ENCODE peak calls at places on chromosome 1, in four cellular contexts. I is effector memory CD8-positive, alpha-beta T cell; C is AG10803; R is activated CD8-positive, alpha-beta memory T cell treated with anti-CD3 and anti-CD28 coated beads for 24 hours. M is an unnamed sample.
A peak's percentile ranks its signal among the peaks of the same experiment; 100 is the strongest.

GRCh38 chr1:201252833-201253810 is 30.2 kb upstream of the PKP1 start:
- DNase-seq in I (no peak), R (no peak), C (no peak), M (no peak)

GRCh38 chr1:180057883-180058396 is 96.7 kb upstream of the QSOX1 start:
- DNase-seq in C (no peak), R (no peak), I (no peak), M (peak; percentile 12)

GRCh38 chr1:185096531-185096930 is 51.2 kb downstream of the RNF2 start:
- DNase-seq in I (no peak), R (no peak), C (no peak), M (peak; percentile 33)

GRCh38 chr1:166679369-166679768 is 159.9 kb upstream of the POGK start:
- DNase-seq in I (no peak), R (no peak), C (no peak), M (no peak)

GRCh38 chr1:151920147-151920546 is 10.8 kb upstream of the THEM4 start:
- DNase-seq in I (no peak), C (no peak), R (no peak), M (no peak)

GRCh38 chr1:9181176-9181906 is 52.4 kb upstream of the GPR157 start:
- DNase-seq in I (peak; percentile 62), R (peak; percentile 90), C (peak; percentile 61), M (peak; percentile 70)

GRCh38 chr1:10848109-10848684 is 51.8 kb upstream of the CASZ1 start:
- DNase-seq in I (no peak), C (no peak), R (no peak), M (no peak)

GRCh38 chr1:33661791-33662190 is 189.3 kb downstream of the ZSCAN20 start:
- DNase-seq in I (no peak), R (no peak), C (no peak), M (no peak)

GRCh38 chr1:27099904-27100796 is 54.8 kb downstream of the SLC9A1 start:
- DNase-seq in R (no peak), C (peak; percentile 70), I (no peak), M (peak; percentile 78)

GRCh38 chr1:227886993-227887696 is 60.6 kb downstream of the WNT9A start:
- DNase-seq in R (peak; percentile 68), I (no peak), C (peak; percentile 23), M (peak; percentile 54)

GRCh38 chr1:236603896-236604217 is 459 bp downstream of the HEATR1 start:
- DNase-seq in C (peak; percentile 15), I (peak; percentile 9), R (no peak), M (peak; percentile 57)

GRCh38 chr1:78054972-78055371 is 9.2 kb downstream of the GIPC2 start:
- DNase-seq in I (no peak), C (no peak), R (no peak), M (no peak)

M was measured in fibroblast of mammary gland.